ENCODE peak calls at places on chromosomes 7 and 10, in four cellular contexts. U is fibroblast of lung, A is right lobe of liver, X is vagina. G is an unnamed sample.

GRCh38 chr10:130687566-130687965 is 551.4 kb downstream of the GLRX3 start:
- DNase-seq in X (no peak), U (no peak), A (no peak), G (no peak)

GRCh38 chr10:128151031-128151430 is 24.8 kb upstream of the MKI67 start:
- DNase-seq in U (no peak), A (no peak), X (no peak), G (no peak)

GRCh38 chr10:12073526-12073925 is 4.8 kb downstream of the DHTKD1 start:
- DNase-seq in A (no peak), U (no peak), X (no peak), G (no peak)

GRCh38 chr7:65731562-65732035 is 141.3 kb upstream of the VKORC1L1 start:
- DNase-seq in U (peak; percentile 22), X (no peak), A (no peak), G (peak; percentile 77)

GRCh38 chr10:96502561-96503267 is 11.0 kb downstream of the TLL2 start:
- DNase-seq in A (no peak), X (no peak), U (no peak), G (no peak)

GRCh38 chr10:86349474-86349873 is 17.1 kb downstream of the GRID1 start:
- DNase-seq in U (no peak), X (no peak), A (no peak), G (peak; percentile 41)

GRCh38 chr10:11473128-11473760 is 138.2 kb downstream of the USP6NL start:
- DNase-seq in X (no peak), U (no peak), A (no peak), G (no peak)

GRCh38 chr7:134548877-134549276 is at the start of gene AKR1B15:
- DNase-seq in U (no peak), X (no peak), A (no peak), G (no peak)

GRCh38 chr10:120948889-120949382 is 97.8 kb downstream of the WDR11 start:
- DNase-seq in A (peak; percentile 60), X (peak; percentile 79), U (peak; percentile 63), G (peak; percentile 75)

GRCh38 chr10:88911121-88911520 is 31.1 kb downstream of the STAMBPL1 start:
- DNase-seq in U (no peak), X (no peak), A (no peak), G (no peak)

GRCh38 chr10:130927157-130927556 is 384.4 kb downstream of the TCERG1L start:
- DNase-seq in A (no peak), U (no peak), X (no peak), G (no peak)

GRCh38 chr10:61000769-61001730 is 57.1 kb upstream of the RHOBTB1 start:
- DNase-seq in A (no peak), U (peak; percentile 16), X (no peak), G (peak; percentile 65)

GRCh38 chr10:97718659-97719142 is 5.2 kb downstream of the MARVELD1 start:
- DNase-seq in A (peak; percentile 94), U (peak; percentile 46), X (peak; percentile 98), G (peak; percentile 88)

GRCh38 chr7:143416565-143417149 is 8.0 kb upstream of the EPHA1 start:
- DNase-seq in X (no peak), U (peak; percentile 73), A (no peak), G (no peak)

GRCh38 chr10:48454302-48455054 is 148.0 kb downstream of the MAPK8 start:
- DNase-seq in U (no peak), X (peak; percentile 74), A (no peak), G (peak; percentile 64)

GRCh38 chr10:52098130-52098529 is 216.0 kb upstream of the DKK1 start:
- DNase-seq in U (no peak), X (no peak), A (no peak), G (no peak)

GRCh38 chr10:83273035-83273434 is 866.3 kb upstream of the GHITM start:
- DNase-seq in A (no peak), X (no peak), U (no peak), G (no peak)

GRCh38 chr7:155701972-155702544 is 57.6 kb downstream of the RBM33 start:
- DNase-seq in U (peak; percentile 14), X (no peak), A (no peak), G (no peak)

GRCh38 chr10:104937528-104937927 is 296.4 kb downstream of the SORCS3 start:
- DNase-seq in A (no peak), X (no peak), U (peak; percentile 69), G (no peak)

GRCh38 chr10:11875499-11876281 is 52.5 kb downstream of the PROSER2 start:
- DNase-seq in U (peak; percentile 89), X (peak; percentile 92), A (peak; percentile 95), G (peak; percentile 93)

GRCh38 chr7:70349819-70350218 is 751.5 kb downstream of the AUTS2 start:
- DNase-seq in A (no peak), U (no peak), X (no peak), G (no peak)

GRCh38 chr7:74175270-74175803 is 1.2 kb downstream of the EIF4H start:
- DNase-seq in U (no peak), X (no peak), A (no peak), G (no peak)

GRCh38 chr7:121547341-121548092 is 151.4 kb upstream of the FAM3C start:
- DNase-seq in A (no peak), X (no peak), U (peak; percentile 84), G (no peak)

GRCh38 chr7:130372402-130372801 is 7.9 kb upstream of the CPA1 start:
- DNase-seq in A (no peak), X (no peak), U (no peak), G (no peak)

GRCh38 chr7:131244259-131244852 is 83.3 kb upstream of the MKLN1 start:
- DNase-seq in X (peak; percentile 96), U (peak; percentile 94), A (no peak), G (no peak)

GRCh38 chr7:101705327-101705726 is 76.2 kb upstream of the MYL10 start:
- DNase-seq in U (no peak), A (no peak), X (no peak), G (no peak)

GRCh38 chr7:23061327-23061726 is 44.3 kb upstream of the KLHL7 start:
- DNase-seq in U (no peak), A (no peak), X (no peak), G (no peak)

GRCh38 chr7:77258593-77258992 is 59.0 kb upstream of the FGL2 start:
- DNase-seq in U (no peak), X (no peak), A (no peak), G (no peak)

GRCh38 chr7:127396184-127396583 is 3.7 kb upstream of the ZNF800 start:
- DNase-seq in A (no peak), X (no peak), U (peak; percentile 14), G (peak; percentile 73)

GRCh38 chr10:91604936-91605534 is 27.8 kb downstream of the PPP1R3C start:
- DNase-seq in X (no peak), U (peak; percentile 86), A (no peak), G (no peak)

GRCh38 chr7:116400526-116400925 is 99.0 kb upstream of the CAV2 start:
- DNase-seq in U (no peak), A (no peak), X (no peak), G (no peak)

GRCh38 chr7:101155303-101155702 is 1.0 kb downstream of the AP1S1 start:
- DNase-seq in X (no peak), A (no peak), U (no peak), G (no peak)

GRCh38 chr7:2321020-2321419 is 6.8 kb upstream of the SNX8 start:
- DNase-seq in A (no peak), X (no peak), U (peak; percentile 32), G (no peak)

GRCh38 chr10:101297901-101298451 is 56.0 kb upstream of the BTRC start:
- DNase-seq in X (no peak), A (peak; percentile 53), U (peak; percentile 49), G (peak; percentile 81)

DNA sequence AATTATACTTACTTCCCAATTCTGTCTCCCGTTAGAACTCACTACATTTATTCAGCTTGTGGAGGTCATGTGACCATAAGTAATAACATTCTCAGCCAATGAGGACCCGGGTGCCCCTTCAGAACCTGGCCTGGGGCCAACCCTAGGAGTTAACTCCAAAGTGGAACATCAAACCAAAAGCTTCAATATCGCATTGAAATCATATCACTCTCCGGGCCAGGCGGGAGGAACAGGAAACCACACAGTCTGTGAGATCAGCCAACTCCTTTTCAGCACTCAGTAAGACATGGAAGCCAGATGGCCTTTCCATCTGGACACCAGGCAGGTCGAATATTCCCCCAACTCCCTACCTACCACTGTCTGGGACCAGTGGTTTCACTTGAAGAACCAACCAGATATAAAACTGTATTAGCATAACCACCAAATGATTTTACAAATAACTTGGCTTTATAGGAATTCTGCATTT is 5.5 kb downstream of the CREB3L2 start:
- DNase-seq in X (no peak), U (peak; percentile 78), A (no peak), G (no peak)
- H3K4me1 ChIP-seq in X (peaks cover 79% of the 10 kb centered on the region), U (peaks cover 17% of the 10 kb centered on the region), A (peaks cover 22% of the 10 kb centered on the region), G (peaks cover 52% of the 10 kb centered on the region)

DNA sequence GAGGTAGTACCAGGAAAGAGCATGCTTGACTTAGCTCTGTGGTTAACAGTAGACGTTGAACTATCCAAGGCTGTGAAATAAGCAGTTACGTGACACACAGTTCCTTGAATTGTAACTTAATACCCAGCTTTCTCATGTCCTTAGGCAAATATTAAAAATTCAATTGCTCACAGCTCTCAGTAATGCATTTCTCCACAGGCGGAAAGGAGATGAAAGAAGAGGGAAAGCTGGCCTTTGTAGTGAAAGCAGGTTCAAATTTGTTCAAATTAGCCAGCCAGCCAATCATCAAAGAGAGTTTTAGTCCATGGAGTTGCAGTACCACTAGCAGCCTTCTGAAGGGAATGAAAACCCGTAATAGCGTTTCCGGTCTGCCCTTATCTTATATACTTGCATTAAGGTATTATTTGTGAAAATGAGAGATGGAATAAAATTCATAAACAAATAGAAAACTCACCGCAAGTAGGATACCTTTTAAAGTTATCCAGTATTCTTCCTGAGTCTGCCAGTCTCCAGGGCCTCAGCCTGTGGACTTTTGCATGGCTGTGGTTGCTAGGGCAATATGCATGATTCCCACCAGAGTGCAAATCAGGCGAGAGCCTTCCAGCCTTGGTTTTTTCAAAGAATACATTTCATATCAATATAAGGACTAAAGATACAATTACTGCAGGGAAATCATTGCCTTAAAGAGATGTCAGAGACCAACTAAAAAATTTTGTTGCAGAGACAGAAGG is 795.5 kb downstream of the TNS3 start:
- DNase-seq in X (no peak), A (no peak), U (no peak), G (no peak)
- TF ChIP-seq CTCF in X (no peak), A (no peak), U (no peak), G (no peak)

GRCh38 chr10:75449320-75450061 is 18.1 kb downstream of the LRMDA start:
- DNase-seq in U (no peak), X (no peak), A (no peak), G (no peak)

GRCh38 chr10:75452997-75453396 is 21.6 kb downstream of the LRMDA start:
- DNase-seq in X (no peak), U (no peak), A (no peak), G (no peak)

GRCh38 chr10:75450654-75451419 is 19.4 kb downstream of the LRMDA start:
- DNase-seq in A (no peak), U (no peak), X (no peak), G (no peak)

GRCh38 chr10:75450062-75450429 is 18.6 kb downstream of the LRMDA start:
- DNase-seq in X (no peak), U (no peak), A (no peak), G (no peak)

GRCh38 chr10:75451927-75452326 is 20.5 kb downstream of the LRMDA start:
- DNase-seq in U (no peak), A (no peak), X (no peak), G (no peak)
- H3K9me3 ChIP-seq in U (no peaks in the 10 kb centered on the region), A (no peaks in the 10 kb centered on the region), X (no peaks in the 10 kb centered on the region), G (no peaks in the 10 kb centered on the region)

GRCh38 chr7:36286241-36286640 is 103.4 kb upstream of the ANLN start:
- DNase-seq in X (no peak), U (no peak), A (no peak), G (no peak)

GRCh38 chr7:36286688-36287087 is 103.0 kb upstream of the ANLN start:
- DNase-seq in A (no peak), U (no peak), X (no peak), G (no peak)

GRCh38 chr7:36283711-36284130 is 105.9 kb upstream of the ANLN start:
- DNase-seq in X (no peak), U (no peak), A (peak; percentile 68), G (peak; percentile 85)

GRCh38 chr7:36284470-36284869 is 105.2 kb upstream of the ANLN start:
- DNase-seq in A (no peak), X (no peak), U (no peak), G (no peak)

GRCh38 chr7:36285276-36285675 is 104.4 kb upstream of the ANLN start:
- DNase-seq in U (no peak), X (no peak), A (no peak), G (no peak)
- H3K4me1 ChIP-seq in U (peaks cover 11% of the 10 kb centered on the region), X (peaks cover 44% of the 10 kb centered on the region), A (peaks cover 18% of the 10 kb centered on the region), G (peaks cover 32% of the 10 kb centered on the region)